ENCODE peak calls at places on chromosomes 2 and 18, in seven cellular contexts. H is HEK293T; W is activated CD8-positive, alpha-beta memory T cell treated with anti-CD3 and anti-CD28 coated beads for 1 hour; Y is M059J; O is NCI-H2171; X is glomerular endothelial cell; F is fibroblast of mammary gland. M is an unnamed sample.

GRCh38 chr2:168363382-168364092 is 92.5 kb upstream of the CERS6 start:
- DNase-seq in H (no peak), W (no peak), Y (no peak), O (no peak), X (no peak), F (no peak), M (no peak)

GRCh38 chr2:43077876-43078275 is 148.5 kb downstream of the ZFP36L2 start:
- DNase-seq in H (no peak), W (no peak), Y (no peak), O (no peak), X (no peak), F (no peak), M (no peak)

GRCh38 chr18:9081940-9082339 is 20.6 kb upstream of the NDUFV2 start:
- DNase-seq in H (no peak), W (no peak), Y (no peak), O (no peak), X (no peak), F (no peak), M (no peak)

GRCh38 chr2:233501198-233502076 is 65.1 kb downstream of the USP40 start:
- DNase-seq in H (no peak), W (no peak), Y (peak; percentile 79), O (no peak), X (no peak), F (peak; percentile 63), M (peak; percentile 48)

GRCh38 chr2:100392715-100393114 is 24.8 kb downstream of the CHST10 start:
- DNase-seq in H (no peak), W (no peak), Y (no peak), O (no peak), X (no peak), F (no peak), M (no peak)

GRCh38 chr2:239296020-239296932 is 104.5 kb downstream of the HDAC4 start:
- DNase-seq in H (no peak), W (no peak), Y (no peak), O (no peak), X (no peak), F (no peak), M (peak; percentile 68)

GRCh38 chr2:8581601-8582041 is 100.2 kb upstream of the ID2 start:
- DNase-seq in H (no peak), W (no peak), Y (no peak), O (no peak), X (no peak), F (no peak), M (no peak)

GRCh38 chr2:1701556-1702185 is 42.6 kb downstream of the PXDN start:
- DNase-seq in H (peak; percentile 49), W (no peak), Y (peak; percentile 50), O (no peak), X (no peak), F (peak; percentile 42), M (peak; percentile 36)

GRCh38 chr2:220270506-220271070 is 643.2 kb downstream of the SLC4A3 start:
- DNase-seq in H (no peak), W (no peak), Y (no peak), O (no peak), X (no peak), F (no peak), M (peak; percentile 76)

GRCh38 chr2:105641389-105641811 is 103.3 kb upstream of the NCK2 start:
- DNase-seq in H (no peak), W (no peak), Y (no peak), O (no peak), X (no peak), F (no peak), M (no peak)

GRCh38 chr18:3758531-3758930 is 308.6 kb downstream of the TGIF1 start:
- DNase-seq in H (no peak), W (no peak), Y (peak; percentile 56), O (no peak), X (no peak), F (peak; percentile 92), M (peak; percentile 21)

GRCh38 chr2:147030966-147031760 is 813.7 kb upstream of the ACVR2A start:
- DNase-seq in H (peak; percentile 20), W (no peak), Y (peak; percentile 50), O (no peak), X (no peak), F (peak; percentile 72), M (peak; percentile 92)

GRCh38 chr2:127362971-127363370 is 24.8 kb downstream of the MAP3K2 start:
- DNase-seq in H (no peak), W (no peak), Y (no peak), O (no peak), X (no peak), F (peak; percentile 76), M (no peak)

GRCh38 chr2:196168181-196168580 is 3.2 kb downstream of the STK17B start:
- DNase-seq in H (no peak), W (no peak), Y (peak; percentile 74), O (no peak), X (no peak), F (peak; percentile 73), M (peak; percentile 51)

M was measured in renal cortical epithelial cell.